ENCODE peak calls at places on chromosomes 13 and 19, in eight cellular contexts. One of them, this sample, is unnamed.

GRCh38 chr19:16899566-16900075 is 10.8 kb downstream of the F2RL3 start:
- DNase-seq in ovary: no peak
- DNase-seq in testis: peak
- DNase-seq in stomach: peak
- DNase-seq in K562: peak
- DNase-seq in colonic mucosa: peak
- DNase-seq in cardiac fibroblast: peak
- DNase-seq in lower leg skin: no peak
- DNase-seq in this sample: no peak

GRCh38 chr13:97875911-97876310 is 77.6 kb upstream of the IPO5 start:
- DNase-seq in ovary: no peak
- DNase-seq in colonic mucosa: no peak
- DNase-seq in lower leg skin: no peak
- DNase-seq in testis: no peak
- DNase-seq in cardiac fibroblast: no peak
- DNase-seq in stomach: no peak
- DNase-seq in K562: no peak
- DNase-seq in this sample: no peak

GRCh38 chr19:3176715-3177501 is 1.7 kb upstream of the S1PR4 start:
- DNase-seq in K562: peak
- DNase-seq in lower leg skin: no peak
- DNase-seq in cardiac fibroblast: peak
- DNase-seq in stomach: peak
- DNase-seq in ovary: no peak
- DNase-seq in colonic mucosa: peak
- DNase-seq in testis: no peak
- DNase-seq in this sample: no peak

GRCh38 chr19:35718345-35719041 is 690 bp downstream of the KMT2B start:
- DNase-seq in testis: peak
- DNase-seq in lower leg skin: no peak
- DNase-seq in cardiac fibroblast: peak
- DNase-seq in colonic mucosa: peak
- DNase-seq in ovary: peak
- DNase-seq in stomach: peak
- DNase-seq in K562: peak
- DNase-seq in this sample: no peak

GRCh38 chr13:49791214-49791752 is 1.2 kb downstream of the KPNA3 start:
- DNase-seq in lower leg skin: no peak
- DNase-seq in stomach: no peak
- DNase-seq in K562: peak
- DNase-seq in colonic mucosa: peak
- DNase-seq in ovary: no peak
- DNase-seq in cardiac fibroblast: peak
- DNase-seq in testis: peak
- DNase-seq in this sample: no peak

GRCh38 chr13:111114362-111115050 is 604 bp upstream of the ARHGEF7 start:
- DNase-seq in lower leg skin: peak
- DNase-seq in ovary: peak
- DNase-seq in K562: no peak
- DNase-seq in cardiac fibroblast: peak
- DNase-seq in stomach: no peak
- DNase-seq in testis: peak
- DNase-seq in colonic mucosa: no peak
- DNase-seq in this sample: no peak

GRCh38 chr19:48844472-48844871 is 8.2 kb upstream of the HSD17B14 start:
- DNase-seq in cardiac fibroblast: peak
- DNase-seq in stomach: no peak
- DNase-seq in testis: peak
- DNase-seq in colonic mucosa: no peak
- DNase-seq in lower leg skin: no peak
- DNase-seq in K562: peak
- DNase-seq in ovary: no peak
- DNase-seq in this sample: no peak

GRCh38 chr19:41698746-41699230 is 9.6 kb upstream of the CEACAM5 start:
- DNase-seq in ovary: no peak
- DNase-seq in colonic mucosa: peak
- DNase-seq in stomach: peak
- DNase-seq in cardiac fibroblast: no peak
- DNase-seq in K562: no peak
- DNase-seq in lower leg skin: no peak
- DNase-seq in testis: no peak
- DNase-seq in this sample: no peak

GRCh38 chr19:53961523-53962345 is 1.0 kb upstream of the CACNG8 start:
- DNase-seq in colonic mucosa: no peak
- DNase-seq in ovary: no peak
- DNase-seq in lower leg skin: no peak
- DNase-seq in stomach: no peak
- DNase-seq in cardiac fibroblast: peak
- DNase-seq in K562: no peak
- DNase-seq in testis: no peak
- DNase-seq in this sample: no peak

GRCh38 chr19:39540333-39540673 is 342 bp upstream of the EID2 start:
- DNase-seq in K562: no peak
- DNase-seq in testis: no peak
- DNase-seq in ovary: no peak
- DNase-seq in stomach: no peak
- DNase-seq in lower leg skin: no peak
- DNase-seq in cardiac fibroblast: no peak
- DNase-seq in colonic mucosa: no peak
- DNase-seq in this sample: no peak
- TF ChIP-seq CTCF in K562: no peak
- TF ChIP-seq CTCF in testis: no peak
- TF ChIP-seq CTCF in ovary: no peak
- TF ChIP-seq CTCF in stomach: no peak
- TF ChIP-seq CTCF in lower leg skin: no peak
- TF ChIP-seq CTCF in cardiac fibroblast: no peak
- TF ChIP-seq CTCF in colonic mucosa: no peak
- TF ChIP-seq CTCF in this sample: no peak

GRCh38 chr19:34481861-34482379 is 362 bp downstream of the WTIP start:
- DNase-seq in K562: no peak
- DNase-seq in stomach: no peak
- DNase-seq in cardiac fibroblast: no peak
- DNase-seq in colonic mucosa: no peak
- DNase-seq in testis: no peak
- DNase-seq in ovary: peak
- DNase-seq in lower leg skin: peak
- DNase-seq in this sample: no peak
- H3K4me3 ChIP-seq in K562: no peak
- H3K4me3 ChIP-seq in stomach: peak
- H3K4me3 ChIP-seq in cardiac fibroblast: peak
- H3K4me3 ChIP-seq in colonic mucosa: peak
- H3K4me3 ChIP-seq in testis: peak
- H3K4me3 ChIP-seq in ovary: peak
- H3K4me3 ChIP-seq in lower leg skin: peak
- H3K4me3 ChIP-seq in this sample: peak

GRCh38 chr19:5865772-5866171 is 4.6 kb downstream of the FUT5 start:
- DNase-seq in ovary: no peak
- DNase-seq in lower leg skin: no peak
- DNase-seq in stomach: no peak
- DNase-seq in testis: no peak
- DNase-seq in colonic mucosa: no peak
- DNase-seq in cardiac fibroblast: no peak
- DNase-seq in K562: no peak
- DNase-seq in this sample: no peak

GRCh38 chr19:5867201-5868136 is 2.9 kb downstream of the FUT5 start:
- DNase-seq in testis: no peak
- DNase-seq in colonic mucosa: no peak
- DNase-seq in lower leg skin: no peak
- DNase-seq in ovary: no peak
- DNase-seq in K562: no peak
- DNase-seq in cardiac fibroblast: no peak
- DNase-seq in stomach: no peak
- DNase-seq in this sample: no peak

GRCh38 chr19:5864013-5864720 is 6.2 kb downstream of the FUT5 start:
- DNase-seq in ovary: no peak
- DNase-seq in testis: no peak
- DNase-seq in K562: no peak
- DNase-seq in stomach: no peak
- DNase-seq in cardiac fibroblast: no peak
- DNase-seq in lower leg skin: no peak
- DNase-seq in colonic mucosa: no peak
- DNase-seq in this sample: no peak

GRCh38 chr19:5863030-5863665 is 7.2 kb downstream of the FUT5 start:
- DNase-seq in K562: no peak
- DNase-seq in ovary: no peak
- DNase-seq in testis: no peak
- DNase-seq in colonic mucosa: no peak
- DNase-seq in cardiac fibroblast: no peak
- DNase-seq in lower leg skin: no peak
- DNase-seq in stomach: no peak
- DNase-seq in this sample: no peak

DNA sequence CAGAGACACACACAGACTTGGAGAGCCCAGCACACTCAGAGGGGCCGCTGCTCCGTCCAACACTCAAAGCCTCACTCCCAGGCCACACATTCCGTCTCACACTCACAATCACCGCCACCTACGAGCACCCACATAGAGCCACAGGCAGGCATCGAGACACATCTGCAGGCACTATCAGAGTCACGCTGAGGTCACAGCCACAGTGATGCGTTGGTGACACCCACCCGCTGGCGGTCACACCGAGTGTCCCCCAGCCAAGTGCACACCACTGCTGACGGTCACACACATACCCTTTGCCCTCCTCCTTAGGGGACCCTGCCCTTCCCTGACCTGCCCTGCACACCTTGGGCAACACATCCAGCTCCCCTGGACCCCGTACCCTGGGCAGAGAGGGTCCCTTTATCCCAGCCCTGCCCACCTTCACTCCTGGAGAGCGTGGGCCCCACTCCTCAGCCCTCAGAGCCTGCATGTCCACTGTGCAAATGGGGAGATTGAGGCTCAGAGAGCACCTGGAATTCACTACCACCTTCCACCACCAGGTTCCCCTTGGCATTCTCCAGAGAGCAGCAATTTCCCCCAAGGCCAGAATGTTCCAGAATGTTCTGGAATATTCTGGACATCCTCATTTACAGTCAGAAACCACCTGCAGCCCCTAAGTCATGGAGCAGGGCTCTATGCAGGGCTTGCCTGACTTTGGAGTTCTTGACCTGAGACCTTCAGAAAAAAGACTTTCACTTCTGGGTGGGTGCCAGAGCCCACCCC is 5.4 kb downstream of the FUT5 start:
- DNase-seq in ovary: no peak
- DNase-seq in K562: no peak
- DNase-seq in lower leg skin: no peak
- DNase-seq in stomach: no peak
- DNase-seq in cardiac fibroblast: no peak
- DNase-seq in colonic mucosa: no peak
- DNase-seq in testis: no peak
- DNase-seq in this sample: no peak
- TF ChIP-seq CTCF in ovary: no peak
- TF ChIP-seq CTCF in K562: no peak
- TF ChIP-seq CTCF in lower leg skin: no peak
- TF ChIP-seq CTCF in stomach: no peak
- TF ChIP-seq CTCF in cardiac fibroblast: peak
- TF ChIP-seq CTCF in colonic mucosa: no peak
- TF ChIP-seq CTCF in testis: peak
- TF ChIP-seq CTCF in this sample: peak

GRCh38 chr19:1455336-1456120 is 5.6 kb downstream of the APC2 start:
- DNase-seq in testis: peak
- DNase-seq in K562: peak
- DNase-seq in cardiac fibroblast: peak
- DNase-seq in lower leg skin: no peak
- DNase-seq in ovary: no peak
- DNase-seq in colonic mucosa: peak
- DNase-seq in stomach: peak
- DNase-seq in this sample: no peak
- H3K4me3 ChIP-seq in testis: no peak
- H3K4me3 ChIP-seq in K562: peak
- H3K4me3 ChIP-seq in cardiac fibroblast: no peak
- H3K4me3 ChIP-seq in lower leg skin: no peak
- H3K4me3 ChIP-seq in ovary: no peak
- H3K4me3 ChIP-seq in colonic mucosa: no peak
- H3K4me3 ChIP-seq in stomach: no peak
- H3K4me3 ChIP-seq in this sample: no peak

DNA sequence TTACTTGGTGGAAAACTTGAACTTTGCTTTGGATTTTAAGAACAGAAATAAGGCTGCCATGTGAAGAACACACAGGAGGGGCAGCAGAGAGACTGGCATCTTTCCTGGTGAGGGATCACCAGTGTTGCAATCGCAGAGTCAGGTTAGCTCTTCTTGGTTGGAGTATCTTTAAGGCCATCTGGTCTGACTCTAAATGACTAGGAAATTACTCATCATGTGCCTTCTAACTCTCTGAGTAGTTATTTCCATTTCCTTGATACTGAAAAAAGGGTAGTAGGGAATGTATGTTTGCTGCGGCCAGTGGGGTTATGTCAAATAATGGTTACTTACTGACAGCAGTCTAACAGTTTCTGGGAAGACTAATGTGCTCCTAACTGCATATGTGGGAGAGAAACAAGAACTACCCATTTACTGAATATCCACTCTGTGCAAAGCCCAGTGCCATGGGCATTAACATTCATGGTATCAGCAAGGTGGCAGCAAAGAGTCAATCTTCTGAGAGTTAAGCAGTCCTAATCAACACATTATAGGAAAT is 122.1 kb downstream of the COG6 start:
- DNase-seq in cardiac fibroblast: peak
- DNase-seq in colonic mucosa: no peak
- DNase-seq in lower leg skin: no peak
- DNase-seq in K562: peak
- DNase-seq in stomach: no peak
- DNase-seq in testis: no peak
- DNase-seq in ovary: no peak
- DNase-seq in this sample: peak
- TF ChIP-seq CTCF in cardiac fibroblast: peak
- TF ChIP-seq CTCF in colonic mucosa: no peak
- TF ChIP-seq CTCF in lower leg skin: no peak
- TF ChIP-seq CTCF in K562: no peak
- TF ChIP-seq CTCF in stomach: no peak
- TF ChIP-seq CTCF in testis: peak
- TF ChIP-seq CTCF in ovary: no peak
- TF ChIP-seq CTCF in this sample: peak

DNA sequence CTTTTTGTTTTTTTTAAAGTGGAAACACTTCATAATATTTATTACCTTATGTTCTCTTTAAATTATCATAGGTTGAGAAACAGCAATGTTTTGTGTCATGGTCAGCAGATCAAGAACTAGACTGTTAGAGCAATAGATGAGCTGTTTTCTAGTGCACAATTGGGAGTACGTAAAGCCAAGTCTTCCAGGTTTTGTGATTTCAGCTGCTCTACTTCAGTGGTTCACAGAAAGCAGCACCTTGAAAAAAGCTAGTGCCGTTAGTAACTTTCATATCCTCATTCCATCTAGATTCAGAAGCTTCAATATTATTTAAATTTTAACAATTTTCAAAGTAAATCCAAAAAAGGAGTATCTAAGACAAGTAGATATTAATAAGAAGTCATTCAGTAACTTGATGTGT is 1.9 kb downstream of the GPR18 start:
- DNase-seq in lower leg skin: no peak
- DNase-seq in stomach: no peak
- DNase-seq in colonic mucosa: no peak
- DNase-seq in ovary: no peak
- DNase-seq in testis: no peak
- DNase-seq in cardiac fibroblast: no peak
- DNase-seq in K562: no peak
- DNase-seq in this sample: no peak
- H3K4me3 ChIP-seq in lower leg skin: no peak
- H3K4me3 ChIP-seq in stomach: no peak
- H3K4me3 ChIP-seq in colonic mucosa: no peak
- H3K4me3 ChIP-seq in ovary: no peak
- H3K4me3 ChIP-seq in testis: no peak
- H3K4me3 ChIP-seq in cardiac fibroblast: no peak
- H3K4me3 ChIP-seq in K562: no peak
- H3K4me3 ChIP-seq in this sample: no peak